ENCODE peak calls at places on chromosomes 6 and 20, in five cellular contexts. Z, E, U, T and M are unnamed samples.

GRCh38 chr6:90296346-90297123 is at the start of gene BACH2:
- DNase-seq in T (peak; percentile 98), E (peak; percentile 97), U (peak; percentile 94), Z (peak; percentile 92), M (peak; percentile 92)

GRCh38 chr6:84773133-84773430 is 8.7 kb upstream of the TBX18 start:
- DNase-seq in E (no peak), T (no peak), Z (no peak), U (no peak), M (no peak)

GRCh38 chr20:3797592-3798404 is 1.7 kb downstream of the CDC25B start:
- DNase-seq in U (peak; percentile 81), Z (peak; percentile 67), T (peak; percentile 65), E (no peak), M (peak; percentile 55)

GRCh38 chr6:43744931-43745727 is 24.9 kb upstream of the VEGFA start:
- DNase-seq in T (no peak), U (no peak), Z (no peak), E (no peak), M (no peak)

GRCh38 chr6:149026530-149026942 is 279.7 kb downstream of the UST start:
- DNase-seq in Z (peak; percentile 98), T (peak; percentile 74), U (no peak), E (peak; percentile 68), M (peak; percentile 97)

GRCh38 chr6:31794866-31795615 is 511 bp downstream of the VARS1 start:
- DNase-seq in T (no peak), Z (no peak), U (peak; percentile 62), E (peak; percentile 66), M (no peak)

GRCh38 chr20:35546127-35546526 is 4.2 kb downstream of the ERGIC3 start:
- DNase-seq in E (no peak), T (no peak), U (no peak), Z (no peak), M (no peak)

GRCh38 chr6:123802351-123802696 is 1.3 kb upstream of the NKAIN2 start:
- DNase-seq in T (no peak), E (no peak), U (no peak), Z (no peak), M (no peak)

GRCh38 chr20:31516651-31517050 is 2.4 kb downstream of the HM13 start:
- DNase-seq in Z (no peak), T (no peak), E (no peak), U (no peak), M (no peak)

GRCh38 chr20:42701948-42702347 is 487.8 kb downstream of the PTPRT start:
- DNase-seq in U (no peak), Z (no peak), T (no peak), E (peak; percentile 12), M (no peak)

GRCh38 chr6:79269877-79270276 is 35.4 kb upstream of the HMGN3 start:
- DNase-seq in E (peak; percentile 16), Z (peak; percentile 43), T (no peak), U (no peak), M (peak; percentile 77)

GRCh38 chr20:17964632-17965031 is 4.0 kb downstream of the SNX5 start:
- DNase-seq in Z (no peak), T (no peak), E (no peak), U (no peak), M (no peak)

GRCh38 chr6:129183681-129184216 is 300.8 kb downstream of the LAMA2 start:
- DNase-seq in Z (peak; percentile 79), T (no peak), U (no peak), E (no peak), M (peak; percentile 50)

GRCh38 chr6:161373905-161374451 is 100.1 kb upstream of the AGPAT4 start:
- DNase-seq in U (peak; percentile 74), T (peak; percentile 54), Z (peak; percentile 50), E (peak; percentile 80), M (peak; percentile 66)

GRCh38 chr6:125114248-125114858 is 39.2 kb upstream of the TPD52L1 start:
- DNase-seq in E (peak; percentile 71), T (peak; percentile 41), U (no peak), Z (peak; percentile 61), M (peak; percentile 42)

GRCh38 chr20:17138237-17138636 is 88.6 kb upstream of the PCSK2 start:
- DNase-seq in U (no peak), Z (no peak), E (no peak), T (no peak), M (no peak)

GRCh38 chr6:28738396-28738765 is 185.4 kb downstream of the TRIM27 start:
- DNase-seq in U (no peak), E (no peak), T (no peak), Z (no peak), M (no peak)